ENCODE peak calls at places on chromosomes 12 and 14, in four cellular contexts. G is activated T-cell treated with anti-CD3 and anti-CD28 coated beads for 1 hour; S is HEK293T; T is stimulated activated CD4-positive, alpha-beta T cell treated with anti-CD3 and anti-CD28 coated beads, TNF-alpha, amount 100 ng/mL, for 48 hours. X is an unnamed sample.
A peak's percentile ranks its signal among the peaks of the same experiment; 100 is the strongest.

GRCh38 chr14:50410921-50411320 is 14.2 kb upstream of the CDKL1 start:
- DNase-seq in G (no peak), S (no peak), T (no peak), X (no peak)

GRCh38 chr12:92759634-92760268 is 57.0 kb downstream of the PLEKHG7 start:
- DNase-seq in G (no peak), S (no peak), T (no peak), X (no peak)

GRCh38 chr12:85029456-85029855 is 6.6 kb downstream of the TSPAN19 start:
- DNase-seq in G (no peak), S (peak; percentile 10), T (no peak), X (no peak)

GRCh38 chr12:111412007-111412829 is 6.5 kb downstream of the SH2B3 start:
- DNase-seq in G (no peak), S (no peak), T (no peak), X (no peak)

GRCh38 chr12:124524231-124524925 is 43.0 kb downstream of the NCOR2 start:
- DNase-seq in G (no peak), S (no peak), T (no peak), X (no peak)

GRCh38 chr14:77076118-77076631 is 21.9 kb upstream of the CIPC start:
- DNase-seq in G (no peak), S (no peak), T (no peak), X (no peak)

GRCh38 chr14:105534586-105534985 is 8.2 kb downstream of the TMEM121 start:
- DNase-seq in G (no peak), S (no peak), T (no peak), X (no peak)

GRCh38 chr14:100065161-100065871 is at the start of gene EVL:
- DNase-seq in G (peak; percentile 70), S (no peak), T (peak; percentile 83), X (peak; percentile 86)

GRCh38 chr12:62481843-62482540 is 15.4 kb downstream of the MON2 start:
- DNase-seq in G (no peak), S (no peak), T (no peak), X (no peak)

GRCh38 chr14:19878029-19878642 is 3.2 kb downstream of the OR4K2 start:
- DNase-seq in G (no peak), S (no peak), T (no peak), X (no peak)

GRCh38 chr12:54616933-54617535 is 17.7 kb downstream of the LACRT start:
- DNase-seq in G (no peak), S (no peak), T (no peak), X (no peak)

GRCh38 chr14:34081126-34081575 is 130.3 kb upstream of the EGLN3 start:
- DNase-seq in G (no peak), S (no peak), T (no peak), X (no peak)

GRCh38 chr14:30482270-30482669 is 76.7 kb upstream of the G2E3 start:
- DNase-seq in G (no peak), S (no peak), T (no peak), X (no peak)

GRCh38 chr12:80567391-80567790 is 123.4 kb downstream of the PTPRQ start:
- DNase-seq in G (no peak), S (no peak), T (no peak), X (no peak)

X was measured in CD8-positive, alpha-beta T cell.